ENCODE peak calls at places on chromosome 18, in six cellular contexts. F is iPS-NIHi11; M is HuH-7.5; P is activated CD8-positive, alpha-beta memory T cell treated with anti-CD3 and anti-CD28 coated beads for 48 hours; I is activated naive CD8-positive, alpha-beta T cell treated with anti-CD3 and anti-CD28 coated beads, Interleukin-2, amount 50 U/mL, for 24 hours; N is adrenal gland. Z is an unnamed sample.

GRCh38 chr18:44599409-44599808 is 81.3 kb upstream of the SETBP1 start:
- DNase-seq in F (no peak), M (no peak), P (no peak), I (no peak), N (peak), Z (peak)

GRCh38 chr18:41982942-41983660 is 28.1 kb downstream of the PIK3C3 start:
- DNase-seq in F (no peak), M (no peak), P (no peak), I (no peak), N (no peak), Z (no peak)

GRCh38 chr18:58143391-58143790 is 99.4 kb downstream of the NEDD4L start:
- DNase-seq in F (no peak), M (no peak), P (no peak), I (no peak), N (no peak), Z (no peak)

GRCh38 chr18:23281626-23282436 is 146.5 kb downstream of the CABLES1 start:
- DNase-seq in F (no peak), M (no peak), P (no peak), I (no peak), N (no peak), Z (no peak)

GRCh38 chr18:75223687-75224347 is 13.2 kb downstream of the TSHZ1 start:
- DNase-seq in F (no peak), M (no peak), P (no peak), I (no peak), N (no peak), Z (no peak)

GRCh38 chr18:78496095-78496494 is 483.5 kb upstream of the SALL3 start:
- DNase-seq in F (no peak), M (no peak), P (no peak), I (no peak), N (no peak), Z (peak)

GRCh38 chr18:53909668-53910067 is 314.8 kb downstream of the MBD2 start:
- DNase-seq in F (peak), M (no peak), P (no peak), I (peak), N (no peak), Z (no peak)

GRCh38 chr18:78517328-78517727 is 462.3 kb upstream of the SALL3 start:
- DNase-seq in F (no peak), M (no peak), P (no peak), I (no peak), N (no peak), Z (no peak)

GRCh38 chr18:67217551-67218166 is 298.9 kb downstream of the DSEL start:
- DNase-seq in F (peak), M (peak), P (peak), I (peak), N (peak), Z (no peak)

GRCh38 chr18:3255611-3256165 is 6.2 kb upstream of the MYL12B start:
- DNase-seq in F (no peak), M (no peak), P (no peak), I (no peak), N (no peak), Z (no peak)

GRCh38 chr18:26547302-26548143 is 830 bp downstream of the KCTD1 start:
- DNase-seq in F (peak), M (peak), P (no peak), I (peak), N (peak), Z (peak)

GRCh38 chr18:28808373-28808772 is 631.4 kb upstream of the CDH2 start:
- DNase-seq in F (no peak), M (no peak), P (no peak), I (no peak), N (no peak), Z (no peak)

GRCh38 chr18:8967573-8967972 is 134.9 kb upstream of the NDUFV2 start:
- DNase-seq in F (no peak), M (no peak), P (no peak), I (no peak), N (no peak), Z (no peak)

GRCh38 chr18:32276896-32277295 is 87.1 kb downstream of the MEP1B start:
- DNase-seq in F (no peak), M (no peak), P (no peak), I (no peak), N (no peak), Z (no peak)

GRCh38 chr18:41906528-41907256 is 48.3 kb upstream of the PIK3C3 start:
- DNase-seq in F (peak), M (no peak), P (no peak), I (peak), N (no peak), Z (no peak)

GRCh38 chr18:68542818-68543217 is 172.1 kb downstream of the TMX3 start:
- DNase-seq in F (no peak), M (no peak), P (no peak), I (no peak), N (no peak), Z (no peak)

GRCh38 chr18:74255022-74255658 is 36.6 kb downstream of the CYB5A start:
- DNase-seq in F (no peak), M (no peak), P (no peak), I (no peak), N (no peak), Z (peak)

GRCh38 chr18:21112140-21112473 is 494 bp upstream of the ROCK1 start:
- DNase-seq in F (no peak), M (peak), P (peak), I (peak), N (no peak), Z (no peak)

GRCh38 chr18:49274188-49274714 is 186.2 kb downstream of the DYM start:
- DNase-seq in F (no peak), M (no peak), P (no peak), I (no peak), N (no peak), Z (no peak)

GRCh38 chr18:74508821-74509225 is 12.7 kb downstream of the CNDP2 start:
- DNase-seq in F (no peak), M (no peak), P (no peak), I (no peak), N (no peak), Z (no peak)

GRCh38 chr18:57438669-57439616 is 3.8 kb downstream of the ONECUT2 start:
- DNase-seq in F (no peak), M (no peak), P (no peak), I (peak), N (no peak), Z (no peak)

GRCh38 chr18:49697757-49698595 is 115.4 kb downstream of the ACAA2 start:
- DNase-seq in F (peak), M (no peak), P (no peak), I (no peak), N (no peak), Z (peak)

GRCh38 chr18:12287684-12288405 is 20.2 kb upstream of the TUBB6 start:
- DNase-seq in F (peak), M (peak), P (no peak), I (no peak), N (peak), Z (peak)

GRCh38 chr18:13660510-13660909 is 65.8 kb downstream of the FAM210A start:
- DNase-seq in F (no peak), M (no peak), P (no peak), I (no peak), N (no peak), Z (peak)

GRCh38 chr18:76538846-76539245 is 43.8 kb upstream of the ZNF516 start:
- DNase-seq in F (no peak), M (no peak), P (no peak), I (no peak), N (no peak), Z (no peak)

GRCh38 chr18:75256376-75256775 is 45.8 kb downstream of the TSHZ1 start:
- DNase-seq in F (no peak), M (no peak), P (no peak), I (no peak), N (no peak), Z (no peak)

GRCh38 chr18:60067426-60068210 is 167.8 kb downstream of the PMAIP1 start:
- DNase-seq in F (peak), M (no peak), P (no peak), I (no peak), N (no peak), Z (no peak)

GRCh38 chr18:22385718-22386117 is 32.0 kb downstream of the CTAGE1 start:
- DNase-seq in F (no peak), M (no peak), P (no peak), I (no peak), N (no peak), Z (no peak)

GRCh38 chr18:54689319-54689718 is 98.3 kb downstream of the DYNAP start:
- DNase-seq in F (no peak), M (no peak), P (no peak), I (no peak), N (no peak), Z (no peak)

GRCh38 chr18:22026362-22026761 is 143.0 kb upstream of the GATA6 start:
- DNase-seq in F (no peak), M (no peak), P (no peak), I (no peak), N (peak), Z (no peak)

GRCh38 chr18:33210575-33211189 is 229.8 kb downstream of the CCDC178 start:
- DNase-seq in F (peak), M (no peak), P (no peak), I (no peak), N (no peak), Z (no peak)

GRCh38 chr18:79567481-79568147 is 112.0 kb upstream of the CTDP1 start:
- DNase-seq in F (peak), M (no peak), P (no peak), I (no peak), N (no peak), Z (peak)